ENCODE peak calls at places on chromosomes 1 and 21, in seven cellular contexts. W is HCT116, Q is K562, H is GM23338, F is H1, U is GM12878, K is endothelial cell of umbilical vein. P is an unnamed sample.

GRCh38 chr1:34115233-34115632 is 49.8 kb downstream of the CSMD2 start:
- DNase-seq in F (no peak), Q (no peak), H (peak), U (no peak), W (no peak), K (no peak), P (no peak)

GRCh38 chr1:87402192-87403046 is 73.7 kb downstream of the LMO4 start:
- DNase-seq in U (no peak), W (no peak), H (no peak), K (no peak), F (no peak), Q (no peak), P (peak)

GRCh38 chr21:33801424-33802405 is 113.9 kb downstream of the ATP5PO start:
- DNase-seq in F (no peak), K (no peak), U (no peak), Q (no peak), W (peak), H (peak), P (peak)

GRCh38 chr1:107536266-107536665 is 395.4 kb downstream of the NTNG1 start:
- DNase-seq in U (no peak), K (no peak), F (no peak), W (no peak), Q (no peak), H (no peak), P (no peak)

GRCh38 chr1:8939362-8939995 is 6.2 kb upstream of the CA6 start:
- DNase-seq in W (no peak), Q (no peak), U (no peak), H (no peak), F (no peak), K (no peak), P (no peak)

GRCh38 chr21:42567861-42568260 is 54.2 kb downstream of the SLC37A1 start:
- DNase-seq in K (no peak), H (no peak), F (no peak), W (no peak), Q (no peak), U (no peak), P (no peak)

GRCh38 chr1:175597969-175598765 is 145.2 kb downstream of the TNR start:
- DNase-seq in K (peak), Q (no peak), W (no peak), H (no peak), U (peak), F (no peak), P (no peak)

GRCh38 chr1:167717351-167717750 is 4.4 kb upstream of the MPZL1 start:
- DNase-seq in W (no peak), H (no peak), F (no peak), Q (no peak), U (no peak), K (no peak), P (no peak)

GRCh38 chr1:162732094-162732493 is 58.4 kb upstream of the HSD17B7 start:
- DNase-seq in Q (no peak), F (no peak), K (no peak), W (no peak), U (no peak), H (no peak), P (no peak)

GRCh38 chr21:44485254-44485793 is 30.0 kb downstream of the LRRC3 start:
- DNase-seq in F (peak), U (no peak), W (peak), H (peak), K (peak), Q (peak), P (no peak)

GRCh38 chr1:44326821-44327465 is 28.1 kb downstream of the ERI3 start:
- DNase-seq in F (no peak), H (no peak), U (no peak), W (no peak), K (no peak), Q (no peak), P (no peak)

GRCh38 chr1:94805912-94806311 is 14.2 kb upstream of the SLC44A3 start:
- DNase-seq in W (peak), F (peak), U (no peak), K (peak), Q (peak), H (peak), P (no peak)

GRCh38 chr1:108746382-108747127 is at the start of gene STXBP3:
- DNase-seq in K (peak), U (peak), Q (peak), W (peak), F (peak), H (peak), P (peak)

GRCh38 chr21:42570841-42571387 is 57.3 kb downstream of the SLC37A1 start:
- DNase-seq in H (peak), K (no peak), W (no peak), U (no peak), Q (no peak), F (no peak), P (no peak)

GRCh38 chr1:115838805-115839705 is 1.9 kb downstream of the NHLH2 start:
- DNase-seq in F (peak), K (no peak), H (peak), U (no peak), Q (no peak), W (no peak), P (no peak)

GRCh38 chr1:235513495-235514366 is 9.5 kb upstream of the B3GALNT2 start:
- DNase-seq in U (no peak), W (peak), H (peak), F (no peak), Q (peak), K (peak), P (peak)

GRCh38 chr1:171434717-171435346 is 50.5 kb upstream of the PRRC2C start:
- DNase-seq in Q (no peak), F (no peak), K (peak), H (no peak), U (no peak), W (no peak), P (peak)

GRCh38 chr1:212566522-212567479 is 41.8 kb upstream of the ATF3 start:
- DNase-seq in W (peak), F (no peak), U (peak), K (peak), Q (peak), H (no peak), P (peak)

GRCh38 chr1:234326493-234327366 is 46.5 kb upstream of the COA6 start:
- DNase-seq in H (peak), K (peak), U (no peak), F (peak), W (peak), Q (peak), P (no peak)

GRCh38 chr1:206508130-206508884 is 976 bp downstream of the RASSF5 start:
- DNase-seq in K (no peak), W (no peak), F (no peak), Q (no peak), H (no peak), U (no peak), P (no peak)

GRCh38 chr1:206508956-206509355 is 1.6 kb downstream of the RASSF5 start:
- DNase-seq in F (no peak), U (no peak), W (no peak), K (no peak), Q (no peak), H (no peak), P (no peak)

GRCh38 chr1:206506803-206507394 is 432 bp upstream of the RASSF5 start:
- DNase-seq in H (peak), Q (no peak), W (no peak), F (no peak), K (no peak), U (no peak), P (no peak)

GRCh38 chr1:206506405-206506802 is 927 bp upstream of the RASSF5 start:
- DNase-seq in Q (no peak), K (no peak), W (no peak), U (no peak), H (no peak), F (no peak), P (no peak)

DNA sequence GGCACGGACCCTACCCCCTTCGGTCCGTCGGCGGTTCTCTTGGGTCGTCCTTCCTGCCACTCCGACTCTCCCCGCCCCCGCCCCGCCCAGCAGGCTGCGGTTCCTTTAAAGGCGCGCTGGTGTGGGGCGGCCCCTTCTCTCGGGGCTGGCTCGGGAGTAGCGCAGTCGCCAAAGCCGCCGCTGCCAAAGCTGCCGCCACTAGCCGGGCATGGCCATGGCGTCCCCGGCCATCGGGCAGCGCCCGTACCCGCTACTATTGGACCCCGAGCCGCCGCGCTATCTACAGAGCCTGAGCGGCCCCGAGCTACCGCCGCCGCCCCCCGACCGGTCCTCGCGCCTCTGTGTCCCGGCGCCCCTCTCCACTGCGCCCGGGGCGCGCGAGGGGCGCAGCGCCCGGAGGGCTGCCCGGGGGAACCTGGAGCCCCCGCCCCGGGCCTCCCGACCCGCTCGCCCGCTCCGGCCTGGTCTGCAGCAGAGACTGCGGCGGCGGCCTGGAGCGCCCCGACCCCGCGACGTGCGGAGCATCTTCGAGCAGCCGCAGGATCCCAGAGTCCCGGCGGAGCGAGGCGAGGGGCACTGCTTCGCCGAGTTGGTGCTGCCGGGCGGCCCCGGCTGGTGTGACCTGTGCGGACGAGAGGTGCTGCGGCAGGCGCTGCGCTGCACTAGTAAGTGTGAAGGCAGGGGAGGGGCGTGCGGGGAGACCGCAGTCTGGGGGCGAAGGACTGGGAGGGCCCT is at the start of gene RASSF5:
- DNase-seq in H (peak), F (peak), W (no peak), U (no peak), Q (peak), K (peak), P (no peak)
- TF ChIP-seq EZH2 in H (no peak), F (peak), W (no peak), U (no peak), Q (no peak), K (peak), P (no peak)

DNA sequence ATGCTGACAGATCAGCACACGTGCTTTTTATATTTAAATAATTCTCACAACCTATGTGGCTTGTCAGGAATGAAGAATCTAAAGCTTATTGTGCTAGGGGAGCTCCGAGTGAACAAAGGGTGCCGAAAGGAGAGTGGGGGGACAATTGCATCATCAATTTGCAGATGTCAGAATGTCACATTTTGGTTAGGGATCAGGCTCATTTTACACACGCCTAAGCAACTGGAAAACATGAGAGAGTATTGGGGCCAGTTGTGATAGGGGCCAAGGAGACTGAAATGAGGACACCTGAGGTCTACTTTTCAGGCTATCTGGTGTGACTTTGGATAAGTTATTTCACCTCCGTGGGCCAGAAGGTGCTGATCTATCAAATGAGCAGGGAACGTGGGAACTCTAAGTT is 31.8 kb downstream of the RUNX1 start:
- DNase-seq in H (no peak), K (no peak), F (no peak), U (no peak), Q (no peak), W (no peak), P (no peak)
- TF ChIP-seq POLR2AphosphoS5 in H (no peak), K (no peak), F (no peak), U (no peak), Q (no peak), W (no peak), P (no peak)

DNA sequence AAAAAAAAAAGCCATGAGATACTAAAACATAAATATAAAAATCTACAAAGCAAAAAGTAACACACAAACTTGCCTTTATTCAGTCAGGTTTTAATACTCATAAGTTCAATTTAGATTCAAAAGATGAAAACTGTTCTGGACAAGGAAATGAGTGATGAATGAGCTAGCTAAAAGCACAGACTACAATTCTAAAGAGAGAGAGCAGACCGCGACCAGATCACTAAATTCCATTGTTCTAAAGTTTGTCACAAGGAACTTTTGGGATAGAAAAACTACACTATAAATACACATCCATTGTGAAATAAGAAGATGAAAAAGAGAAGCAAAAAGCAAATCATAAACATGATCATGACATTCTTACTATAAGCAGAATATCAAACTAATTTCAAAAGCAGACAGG is 1.7 kb downstream of the ODF2L start:
- DNase-seq in K (peak), Q (no peak), U (no peak), W (no peak), F (no peak), H (no peak), P (no peak)
- H3K4me3 ChIP-seq in K (peak), Q (no peak), U (no peak), W (no peak), F (no peak), H (no peak), P (no peak)

GRCh38 chr1:58576727-58577675 is at the start of gene TACSTD2:
- DNase-seq in K (peak), U (no peak), W (no peak), H (peak), Q (no peak), F (peak), P (no peak)
- TF ChIP-seq EZH2 in K (peak), U (no peak), W (no peak), H (peak), Q (no peak), F (peak), P (no peak)

GRCh38 chr1:21022279-21023040 is 154.2 kb downstream of the EIF4G3 start:
- DNase-seq in U (peak), Q (peak), W (peak), K (peak), F (no peak), H (no peak), P (peak)
- TF ChIP-seq POLR2AphosphoS5 in U (peak), Q (peak), W (peak), K (peak), F (no peak), H (no peak), P (no peak)

GRCh38 chr1:920506-920905 is 3.2 kb upstream of the SAMD11 start:
- DNase-seq in Q (no peak), H (no peak), U (no peak), K (no peak), F (no peak), W (no peak), P (no peak)
- H3K4me3 ChIP-seq in Q (no peak), H (peak), U (no peak), K (no peak), F (no peak), W (no peak), P (peak)

GRCh38 chr1:22562584-22563551 is at the start of gene EPHA8:
- DNase-seq in K (no peak), F (no peak), Q (no peak), H (peak), U (no peak), W (no peak), P (no peak)
- TF ChIP-seq EZH2 in K (peak), F (no peak), Q (no peak), H (peak), U (no peak), W (no peak), P (peak)

DNA sequence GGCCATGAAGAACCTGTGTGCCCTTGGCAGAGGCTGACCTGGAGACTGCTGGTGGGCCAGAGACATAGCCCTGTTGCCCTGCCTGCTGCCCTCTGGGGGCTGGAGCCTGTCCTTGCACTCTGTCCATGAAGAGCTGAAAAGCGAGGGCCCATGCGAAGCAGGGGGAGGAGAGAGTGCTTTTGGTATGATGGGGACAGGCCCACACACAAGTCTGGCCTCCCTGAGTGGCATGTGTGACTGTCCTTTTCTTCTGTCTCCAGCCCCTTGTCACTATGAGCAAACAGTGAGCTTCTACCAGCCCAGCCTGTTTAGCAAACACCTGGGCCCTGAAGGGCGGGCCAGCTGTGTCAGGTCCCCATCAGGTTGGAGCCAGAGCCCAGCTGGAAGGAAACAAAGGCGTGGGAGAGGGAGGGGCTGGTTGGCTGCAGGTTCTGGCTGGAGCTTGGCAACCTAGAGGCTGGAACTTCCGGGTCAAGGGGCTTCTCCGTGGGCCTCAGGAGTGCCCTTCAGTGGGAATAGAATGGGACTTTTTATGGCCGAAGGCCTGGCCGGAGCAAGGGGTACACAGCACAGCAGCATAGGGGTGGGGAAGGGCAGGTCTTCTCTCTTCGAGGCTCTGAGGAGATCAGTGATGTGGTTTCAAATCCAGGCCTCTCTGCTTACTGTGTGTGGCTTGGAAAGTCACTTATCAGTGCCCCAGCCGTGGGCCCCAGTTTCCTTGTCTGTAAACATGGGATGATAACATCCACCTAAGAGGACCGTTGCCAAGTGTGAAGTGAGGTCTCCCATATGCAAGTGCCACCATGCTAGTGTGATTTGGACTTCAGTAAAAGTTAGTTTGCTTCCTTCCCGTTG is 14.3 kb downstream of the QSOX1 start:
- DNase-seq in F (peak), U (no peak), W (no peak), K (peak), Q (peak), H (peak), P (no peak)
- TF ChIP-seq POLR2AphosphoS5 in F (no peak), U (no peak), W (no peak), K (no peak), Q (no peak), H (no peak), P (no peak)

GRCh38 chr1:204685236-204686006 is at the start of gene LRRN2:
- DNase-seq in Q (no peak), F (peak), W (no peak), H (peak), U (no peak), K (no peak), P (no peak)

GRCh38 chr1:204684206-204684536 is 1.4 kb downstream of the LRRN2 start:
- DNase-seq in H (peak), W (no peak), F (no peak), Q (no peak), K (no peak), U (no peak), P (no peak)

GRCh38 chr1:204680461-204680860 is 5.1 kb downstream of the LRRN2 start:
- DNase-seq in H (no peak), W (no peak), Q (no peak), F (no peak), U (no peak), K (no peak), P (no peak)

GRCh38 chr1:204684551-204685235 is 845 bp downstream of the LRRN2 start:
- DNase-seq in K (no peak), Q (no peak), U (no peak), H (peak), F (peak), W (no peak), P (no peak)

GRCh38 chr1:204683284-204684205 is 2.0 kb downstream of the LRRN2 start:
- DNase-seq in K (no peak), H (no peak), F (no peak), Q (no peak), U (no peak), W (no peak), P (no peak)
- H3K4me3 ChIP-seq in K (no peak), H (peak), F (no peak), Q (no peak), U (no peak), W (no peak), P (no peak)

GRCh38 chr1:160985723-160986122 is 31.1 kb upstream of the ITLN2 start:
- DNase-seq in Q (no peak), K (no peak), H (no peak), U (no peak), W (no peak), F (no peak), P (no peak)

GRCh38 chr1:160987359-160988062 is 32.9 kb upstream of the ITLN2 start:
- DNase-seq in H (peak), Q (no peak), U (no peak), K (no peak), W (no peak), F (no peak), P (no peak)

GRCh38 chr1:160978510-160978927 is 23.9 kb upstream of the ITLN2 start:
- DNase-seq in F (no peak), Q (no peak), K (no peak), W (no peak), H (no peak), U (no peak), P (no peak)

DNA sequence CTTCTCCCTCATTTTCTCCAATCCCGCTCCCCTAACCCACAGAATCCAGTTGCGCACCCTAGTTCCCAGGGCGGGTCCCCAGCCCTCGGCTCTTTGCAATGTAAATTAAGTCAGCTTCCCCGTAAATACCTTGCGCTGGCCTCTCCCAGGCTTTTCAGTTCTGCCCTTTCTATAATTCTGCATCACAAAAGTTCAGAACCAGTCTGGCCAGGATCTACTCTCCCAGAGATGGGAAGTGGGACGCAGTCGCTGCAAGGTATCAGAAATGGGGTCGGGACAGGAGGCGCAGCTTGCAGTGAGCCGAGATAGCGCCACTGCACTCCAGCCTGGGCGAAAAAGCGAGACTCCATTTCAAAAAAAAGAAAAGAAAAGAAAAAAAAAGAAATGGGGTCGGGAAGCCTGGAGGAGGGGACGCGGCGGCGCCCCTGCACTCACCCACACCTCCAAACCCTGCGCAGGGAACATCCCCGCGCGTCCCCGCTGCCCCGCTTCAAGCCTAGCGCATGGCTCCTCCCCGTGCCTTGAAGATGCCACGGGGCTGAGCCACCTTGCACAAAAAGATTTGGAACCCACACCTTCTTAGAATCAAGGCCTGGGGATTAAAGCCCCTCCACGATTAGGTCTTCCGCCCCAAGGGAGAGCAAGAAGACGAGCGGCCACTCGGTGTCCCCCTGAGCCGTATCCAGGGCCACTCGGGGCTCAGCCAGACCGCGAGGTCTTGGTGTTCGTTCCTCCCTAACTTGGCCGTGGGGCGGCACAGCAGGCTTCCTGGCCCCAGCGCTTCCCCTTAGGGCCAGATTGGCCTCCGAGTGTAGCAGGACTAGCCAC is 27.2 kb upstream of the ITLN2 start:
- DNase-seq in F (peak), H (peak), W (no peak), Q (no peak), U (no peak), K (no peak), P (no peak)
- TF ChIP-seq EZH2 in F (no peak), H (no peak), W (no peak), Q (no peak), U (peak), K (peak), P (peak)

P was measured in SK-N-MC.